ENCODE peak calls at places on chromosome 11, in five cellular contexts. P is nephron progenitor cell, K is fibroblast of villous mesenchyme, H is brain microvascular endothelial cell, X is IMR-90. E is an unnamed sample.

GRCh38 chr11:34565417-34566208 is 52.0 kb upstream of the ELF5 start:
- DNase-seq in P (no peak), K (no peak), H (no peak), X (no peak), E (no peak)

GRCh38 chr11:69144719-69145365 is 10.9 kb upstream of the SMIM38 start:
- DNase-seq in P (no peak), K (peak), H (no peak), X (peak), E (peak)

GRCh38 chr11:57444362-57445074 is 15.8 kb upstream of the RTN4RL2 start:
- DNase-seq in P (no peak), K (peak), H (no peak), X (no peak), E (peak)

GRCh38 chr11:15035283-15035682 is 38.1 kb upstream of the CALCB start:
- DNase-seq in P (no peak), K (no peak), H (no peak), X (no peak), E (no peak)

GRCh38 chr11:26753738-26754504 is 32.1 kb upstream of the SLC5A12 start:
- DNase-seq in P (peak), K (peak), H (peak), X (peak), E (peak)

GRCh38 chr11:65417702-65418430 is 4.7 kb upstream of the NEAT1 start:
- DNase-seq in P (peak), K (peak), H (no peak), X (peak), E (no peak)

GRCh38 chr11:102760355-102761035 is 19.9 kb downstream of the MMP10 start:
- DNase-seq in P (no peak), K (peak), H (peak), X (peak), E (peak)

GRCh38 chr11:100004541-100004940 is 682.5 kb upstream of the ARHGAP42 start:
- DNase-seq in P (no peak), K (peak), H (peak), X (no peak), E (no peak)

GRCh38 chr11:13030857-13031256 is 21.7 kb downstream of the RASSF10 start:
- DNase-seq in P (no peak), K (no peak), H (no peak), X (no peak), E (no peak)

GRCh38 chr11:93957553-93957952 is 63.6 kb upstream of the HEPHL1 start:
- DNase-seq in P (no peak), K (no peak), H (no peak), X (no peak), E (no peak)

GRCh38 chr11:129968611-129969419 is 33.8 kb downstream of the PRDM10 start:
- DNase-seq in P (no peak), K (no peak), H (no peak), X (no peak), E (no peak)

GRCh38 chr11:75982309-75982708 is 167.3 kb downstream of the UVRAG start:
- DNase-seq in P (no peak), K (no peak), H (no peak), X (no peak), E (no peak)

GRCh38 chr11:60951611-60951908 is 416 bp downstream of the SLC15A3 start:
- DNase-seq in P (no peak), K (peak), H (no peak), X (no peak), E (no peak)

GRCh38 chr11:19573666-19574065 is 139.0 kb upstream of the NAV2 start:
- DNase-seq in P (no peak), K (no peak), H (no peak), X (no peak), E (no peak)

GRCh38 chr11:10307022-10307410 is 2.1 kb downstream of the ADM start:
- DNase-seq in P (no peak), K (peak), H (no peak), X (no peak), E (no peak)

GRCh38 chr11:125201525-125202121 is 37.1 kb downstream of the PKNOX2 start:
- DNase-seq in P (no peak), K (no peak), H (no peak), X (peak), E (no peak)

GRCh38 chr11:129973809-129974208 is 28.8 kb downstream of the PRDM10 start:
- DNase-seq in P (peak), K (no peak), H (peak), X (no peak), E (no peak)

GRCh38 chr11:57478971-57479663 is 18.8 kb downstream of the RTN4RL2 start:
- DNase-seq in P (no peak), K (no peak), H (no peak), X (no peak), E (no peak)

GRCh38 chr11:63608353-63609345 is 5.6 kb downstream of the PLAAT3 start:
- DNase-seq in P (no peak), K (peak), H (peak), X (peak), E (peak)

GRCh38 chr11:95135880-95136279 is 46.2 kb downstream of the ENDOD1 start:
- DNase-seq in P (no peak), K (no peak), H (no peak), X (no peak), E (no peak)

GRCh38 chr11:86182976-86183584 is 61.5 kb upstream of the EED start:
- DNase-seq in P (no peak), K (no peak), H (no peak), X (peak), E (no peak)

GRCh38 chr11:120324932-120325810 is at the start of gene TLCD5:
- DNase-seq in P (peak), K (peak), H (peak), X (peak), E (peak)

DNA sequence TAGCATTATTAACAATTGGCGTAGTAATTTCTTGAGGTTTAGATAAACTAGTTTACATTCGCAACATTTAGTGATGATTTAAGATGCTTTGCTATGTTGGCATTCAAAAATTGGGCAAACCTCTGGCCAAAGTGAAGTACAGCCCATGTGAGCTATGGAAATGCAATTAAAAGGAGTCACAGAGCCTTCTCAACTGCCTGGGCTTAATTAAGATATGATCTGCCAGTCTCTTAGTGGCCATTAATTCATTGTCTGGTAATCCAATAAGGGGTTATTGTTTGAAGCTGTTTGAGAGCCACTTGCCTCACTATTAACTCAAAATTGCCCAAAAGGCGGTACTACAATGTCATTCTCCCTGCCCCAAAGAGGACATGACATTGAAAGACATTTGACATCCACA is 608.9 kb downstream of the NTM start:
- DNase-seq in P (no peak), K (no peak), H (no peak), X (no peak), E (no peak)
- TF ChIP-seq CTCF in P (no peak), K (no peak), H (no peak), X (no peak), E (no peak)

DNA sequence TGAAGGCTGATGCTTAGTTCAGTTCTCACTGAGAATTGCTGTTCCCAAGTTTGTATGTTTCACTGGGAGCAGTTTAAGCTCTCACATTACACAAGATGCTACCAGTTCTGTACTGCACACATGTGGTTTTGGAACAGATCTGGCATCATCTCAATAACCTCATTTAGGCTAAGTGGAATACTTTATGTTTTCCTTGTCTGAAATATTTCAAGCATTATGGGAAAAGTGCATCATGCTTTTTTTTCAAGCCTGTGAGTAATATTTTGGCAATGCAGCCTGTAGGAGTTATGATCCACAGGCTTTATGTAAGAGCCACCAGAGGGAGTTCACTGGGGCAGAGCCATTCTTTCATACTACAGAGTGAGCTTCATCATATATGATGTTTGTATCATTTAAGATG is 141.5 kb downstream of the OR4C45 start:
- DNase-seq in P (no peak), K (peak), H (peak), X (peak), E (peak)
- TF ChIP-seq CTCF in P (no peak), K (peak), H (no peak), X (no peak), E (peak)

GRCh38 chr11:1254733-1255132 is 31.9 kb downstream of the MUC5B start:
- DNase-seq in P (no peak), K (no peak), H (no peak), X (no peak), E (no peak)
- TF ChIP-seq CTCF in P (no peak), K (no peak), H (no peak), X (no peak), E (no peak)

GRCh38 chr11:114366331-114367243 is 33.7 kb downstream of the C11orf71 start:
- DNase-seq in P (no peak), K (peak), H (peak), X (peak), E (peak)

GRCh38 chr11:114368918-114369680 is 31.2 kb downstream of the C11orf71 start:
- DNase-seq in P (no peak), K (no peak), H (no peak), X (no peak), E (no peak)

GRCh38 chr11:114362958-114363357 is 37.4 kb downstream of the C11orf71 start:
- DNase-seq in P (no peak), K (no peak), H (no peak), X (no peak), E (no peak)

GRCh38 chr11:114367244-114367957 is 32.9 kb downstream of the C11orf71 start:
- DNase-seq in P (no peak), K (no peak), H (no peak), X (no peak), E (no peak)
- TF ChIP-seq CTCF in P (no peak), K (no peak), H (no peak), X (no peak), E (no peak)

E was measured in HFFc6.